ENCODE peak calls at places on chromosome 21, in four cellular contexts. K, N, L and V are unnamed samples. For H3K4me1 and H3K36me3, the result is how much of the 10 kb centered on the place peaks cover.

GRCh38 chr21:35920428-35920827 is 139.9 kb downstream of the SETD4 start:
- DNase-seq in L (no peak), N (no peak), K (no peak), V (no peak)

GRCh38 chr21:33844104-33844889 is 71.3 kb downstream of the ATP5PO start:
- DNase-seq in K (peak), N (no peak), L (no peak), V (no peak)

GRCh38 chr21:28393279-28393678 is 599.4 kb downstream of the LTN1 start:
- DNase-seq in L (peak), K (no peak), N (peak), V (peak)

GRCh38 chr21:34272321-34272720 is 91.5 kb upstream of the KCNE2 start:
- DNase-seq in L (no peak), N (no peak), K (no peak), V (no peak)

GRCh38 chr21:16408280-16408669 is 678.5 kb downstream of the USP25 start:
- DNase-seq in L (no peak), N (no peak), K (no peak), V (no peak)

GRCh38 chr21:32393677-32394001 is 827 bp upstream of the URB1 start:
- DNase-seq in L (no peak), N (no peak), K (no peak), V (no peak)

GRCh38 chr21:36350282-36350910 is 30.4 kb downstream of the MORC3 start:
- DNase-seq in K (no peak), L (no peak), N (no peak), V (no peak)

GRCh38 chr21:34018185-34018584 is 55.2 kb upstream of the MRPS6 start:
- DNase-seq in L (no peak), K (no peak), N (no peak), V (no peak)

GRCh38 chr21:28431022-28431421 is 561.7 kb downstream of the LTN1 start:
- DNase-seq in K (no peak), L (peak), N (no peak), V (no peak)

GRCh38 chr21:32147041-32147440 is 131.8 kb downstream of the MIS18A start:
- DNase-seq in K (no peak), L (no peak), N (no peak), V (no peak)

GRCh38 chr21:28834335-28835238 is 158.1 kb downstream of the LTN1 start:
- DNase-seq in N (no peak), L (no peak), K (no peak), V (no peak)

GRCh38 chr21:21740207-21740606 is 742.0 kb downstream of the NCAM2 start:
- DNase-seq in K (no peak), L (peak), N (no peak), V (no peak)

GRCh38 chr21:34844033-34844923 is 175.5 kb downstream of the CLIC6 start:
- DNase-seq in N (no peak), L (no peak), K (peak), V (no peak)

GRCh38 chr21:29382029-29382654 is 83.4 kb downstream of the BACH1 start:
- DNase-seq in K (no peak), L (peak), N (no peak), V (no peak)

GRCh38 chr21:20802631-20803260 is 195.5 kb upstream of the NCAM2 start:
- DNase-seq in K (no peak), N (no peak), L (no peak), V (no peak)

GRCh38 chr21:24023936-24024335 is 1583.3 kb downstream of the MRPL39 start:
- DNase-seq in N (no peak), L (peak), K (no peak), V (no peak)

GRCh38 chr21:21137986-21138385 is 139.8 kb downstream of the NCAM2 start:
- DNase-seq in L (no peak), K (no peak), N (no peak), V (no peak)

GRCh38 chr21:29299046-29299905 is 554 bp downstream of the BACH1 start:
- DNase-seq in K (peak), L (peak), N (no peak), V (no peak)

GRCh38 chr21:39881661-39882060 is 14.4 kb downstream of the PCP4 start:
- DNase-seq in N (no peak), L (no peak), K (no peak), V (no peak)

GRCh38 chr21:34545079-34545884 is 33.3 kb upstream of the KCNE1 start:
- DNase-seq in N (no peak), K (no peak), L (peak), V (no peak)

GRCh38 chr21:35351434-35351833 is 302.3 kb upstream of the RUNX1 start:
- DNase-seq in L (no peak), N (no peak), K (no peak), V (no peak)

GRCh38 chr21:21057349-21058062 is 59.3 kb downstream of the NCAM2 start:
- DNase-seq in L (no peak), N (no peak), K (no peak), V (no peak)

GRCh38 chr21:35925497-35925896 is 134.8 kb downstream of the SETD4 start:
- DNase-seq in N (no peak), K (no peak), L (peak), V (no peak)

GRCh38 chr21:24861471-24861870 is 745.8 kb downstream of the MRPL39 start:
- DNase-seq in L (peak), K (no peak), N (no peak), V (no peak)

GRCh38 chr21:36184561-36184960 is 27.9 kb downstream of the DOP1B start:
- DNase-seq in N (no peak), L (no peak), K (no peak), V (no peak)

GRCh38 chr21:31252611-31253010 is 91.5 kb downstream of the TIAM1 start:
- DNase-seq in N (no peak), L (no peak), K (no peak), V (no peak)

GRCh38 chr21:32412998-32413504 is 545 bp downstream of the EVA1C start:
- DNase-seq in N (no peak), L (peak), K (peak), V (no peak)

GRCh38 chr21:22965455-22966125 is 1967.4 kb downstream of the NCAM2 start:
- DNase-seq in L (peak), K (no peak), N (no peak), V (no peak)

GRCh38 chr21:40841524-40842196 is 5.3 kb downstream of the DSCAM start:
- DNase-seq in L (peak), K (peak), N (no peak), V (no peak)

GRCh38 chr21:21232320-21232719 is 234.1 kb downstream of the NCAM2 start:
- DNase-seq in K (no peak), L (peak), N (no peak), V (no peak)

GRCh38 chr21:41121785-41122415 is 46.1 kb upstream of the BACE2 start:
- DNase-seq in L (peak), N (no peak), K (peak), V (peak)

GRCh38 chr21:39630827-39631226 is 18.1 kb downstream of the B3GALT5 start:
- DNase-seq in K (no peak), L (peak), N (no peak), V (no peak)

GRCh38 chr21:37060296-37060695 is 12.6 kb downstream of the PIGP start:
- DNase-seq in N (no peak), L (peak), K (peak), V (no peak)

GRCh38 chr21:33266050-33266783 is at the start of gene IL10RB:
- DNase-seq in K (peak), L (peak), N (no peak), V (no peak)

GRCh38 chr21:31351973-31352372 is 7.9 kb upstream of the TIAM1 start:
- DNase-seq in L (peak), K (no peak), N (no peak), V (no peak)

GRCh38 chr21:36135391-36136094 is 664 bp downstream of the CBR3 start:
- DNase-seq in N (peak), L (peak), K (peak), V (peak)

GRCh38 chr21:29342394-29342957 is 43.8 kb downstream of the BACH1 start:
- DNase-seq in N (peak), L (peak), K (peak), V (no peak)

GRCh38 chr21:28769683-28770082 is 223.0 kb downstream of the LTN1 start:
- DNase-seq in L (no peak), N (no peak), K (no peak), V (no peak)

GRCh38 chr21:15061747-15062146 is 3.1 kb downstream of the NRIP1 start:
- DNase-seq in K (no peak), N (no peak), L (no peak), V (no peak)
- H3K4me3 ChIP-seq in K (no peak), N (peak), L (peak), V (peak)

DNA sequence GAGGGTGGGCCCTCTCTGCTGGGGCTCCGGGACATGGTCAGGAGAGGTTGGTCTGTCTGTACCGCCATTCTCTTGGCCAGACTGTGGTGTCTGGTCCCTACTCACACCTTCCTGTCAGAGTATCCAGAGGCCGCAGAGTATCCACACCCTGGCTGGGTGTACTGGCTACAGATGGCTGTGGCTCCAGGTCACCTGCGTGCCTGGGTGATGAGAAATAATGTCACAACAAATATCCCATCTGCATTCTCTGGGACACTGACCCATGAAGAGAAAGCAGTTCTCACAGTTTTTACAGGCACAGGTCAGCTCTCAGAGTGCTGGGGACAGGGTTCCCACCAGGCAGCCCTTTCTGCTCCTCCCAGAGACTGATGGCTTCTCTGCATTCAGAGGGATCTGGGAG is 37.4 kb downstream of the ABCG1 start:
- DNase-seq in L (no peak), N (no peak), K (no peak), V (no peak)
- H3K4me1 ChIP-seq in L (under half), N (under half), K (under half), V (under half)

GRCh38 chr21:26087223-26087918 is 83.2 kb downstream of the APP start:
- DNase-seq in L (no peak), N (no peak), K (no peak), V (no peak)

GRCh38 chr21:26085882-26086281 is 84.7 kb downstream of the APP start:
- DNase-seq in N (no peak), L (no peak), K (no peak), V (no peak)

GRCh38 chr21:26082549-26082948 is 88.0 kb downstream of the APP start:
- DNase-seq in K (no peak), N (no peak), L (no peak), V (no peak)

GRCh38 chr21:26089730-26090129 is 80.8 kb downstream of the APP start:
- DNase-seq in N (no peak), L (no peak), K (no peak), V (no peak)

DNA sequence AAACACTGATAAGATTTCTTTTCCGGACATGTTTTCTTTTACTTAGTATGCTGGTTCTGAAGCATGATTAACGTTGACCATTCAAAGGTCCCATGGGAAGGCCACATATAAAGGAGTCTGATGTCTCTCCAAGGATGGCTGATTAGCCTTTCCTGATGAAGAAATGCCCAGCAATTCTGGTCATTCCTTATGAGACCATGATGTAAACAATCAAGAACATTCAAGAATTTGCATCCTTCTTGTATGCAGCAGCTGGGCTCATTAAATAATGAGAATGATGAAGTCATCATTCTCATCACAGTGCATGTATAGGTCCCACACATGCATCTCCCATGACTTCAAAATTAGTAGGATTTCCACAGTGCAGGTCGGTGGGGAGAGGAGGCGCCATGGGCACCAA is 85.5 kb downstream of the APP start:
- DNase-seq in L (no peak), N (no peak), K (no peak), V (no peak)
- H3K36me3 ChIP-seq in L (under half), N (under half), K (under half), V (under half)

GRCh38 chr21:38120984-38121855 is 135.6 kb upstream of the KCNJ15 start:
- DNase-seq in N (no peak), K (no peak), L (no peak), V (no peak)
- H3K4me3 ChIP-seq in N (no peak), K (no peak), L (no peak), V (no peak)

DNA sequence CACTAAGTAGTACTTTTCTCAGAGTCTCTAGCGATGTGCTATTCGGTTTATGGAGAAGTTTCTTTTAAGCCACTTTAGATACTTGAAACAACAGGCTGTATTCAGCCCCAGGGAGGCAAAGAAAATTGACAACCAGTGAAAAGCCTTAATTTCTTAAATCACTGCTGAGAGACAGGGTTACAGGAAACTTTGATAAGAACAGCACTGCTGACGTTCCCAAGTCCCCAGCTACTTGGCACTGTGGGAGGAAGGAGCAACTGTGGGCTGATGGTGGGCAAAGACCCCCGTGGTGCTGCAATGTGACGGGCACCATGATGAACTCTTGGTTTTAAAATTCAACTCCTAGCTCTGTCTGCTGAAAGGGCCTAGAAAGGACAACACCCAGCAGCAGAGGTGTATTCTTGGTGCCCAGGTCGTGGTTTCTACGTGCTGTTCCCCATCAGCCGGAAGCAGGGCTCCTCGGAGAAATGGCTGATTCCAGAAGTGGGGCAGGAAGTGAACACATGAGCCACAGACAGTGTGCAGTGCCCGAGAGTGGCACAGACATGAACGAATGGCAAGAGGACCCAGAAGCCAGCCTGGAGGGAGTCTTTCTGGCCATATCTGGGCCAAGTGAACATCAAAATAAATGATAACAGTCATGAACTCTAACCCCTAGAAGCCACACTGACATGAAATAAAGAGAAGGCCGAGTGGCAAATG is 5.3 kb downstream of the PTTG1IP start:
- DNase-seq in K (no peak), L (no peak), N (no peak), V (no peak)
- H3K4me1 ChIP-seq in K (half or more), L (half or more), N (under half), V (under half)

GRCh38 chr21:46255758-46256337 is 27.3 kb upstream of the LSS start:
- DNase-seq in N (no peak), L (no peak), K (no peak), V (no peak)
- H3K36me3 ChIP-seq in N (half or more), L (half or more), K (half or more), V (under half)

DNA sequence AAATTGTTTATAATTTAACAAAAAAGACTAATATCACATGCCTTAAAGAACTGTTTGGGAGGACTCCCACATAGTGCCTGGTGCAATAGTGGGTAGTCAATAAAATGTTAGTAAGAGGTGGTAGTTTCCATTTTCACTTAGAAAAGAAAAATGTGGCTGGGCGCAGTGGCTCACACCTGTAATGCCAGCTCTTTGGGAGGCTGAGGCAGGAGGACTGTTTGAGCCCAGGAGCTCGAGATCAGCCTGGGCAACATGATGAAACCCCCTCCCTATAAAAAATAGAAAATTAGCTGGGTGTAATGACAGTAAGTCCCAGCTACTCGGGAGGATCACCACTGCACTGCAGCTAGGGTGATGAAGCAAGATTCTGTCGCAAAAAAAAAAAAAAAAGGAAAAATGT is 24.5 kb downstream of the C21orf91 start:
- DNase-seq in N (no peak), K (no peak), L (no peak), V (no peak)
- H3K4me3 ChIP-seq in N (no peak), K (no peak), L (no peak), V (no peak)

DNA sequence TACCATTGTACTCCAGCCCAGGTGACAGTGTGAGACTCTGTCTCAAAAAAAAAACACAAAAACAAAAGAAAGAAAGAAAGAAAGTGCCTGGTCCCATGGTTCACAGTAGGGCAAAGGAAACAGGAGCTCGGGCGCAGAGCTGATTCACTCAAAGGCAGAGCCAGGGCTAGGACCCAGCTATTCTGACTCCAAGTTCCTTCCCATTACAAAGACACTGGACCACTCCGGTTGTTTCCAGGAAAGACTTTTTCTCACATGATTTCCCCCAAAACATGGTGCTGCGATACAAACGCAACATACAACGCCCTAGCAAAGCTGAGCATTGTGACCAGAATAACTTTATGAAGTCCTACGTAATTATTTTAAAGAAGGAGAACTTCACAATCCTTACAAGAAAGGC is 10.7 kb downstream of the ABCG1 start:
- DNase-seq in K (no peak), L (no peak), N (no peak), V (no peak)
- H3K4me1 ChIP-seq in K (half or more), L (under half), N (under half), V (under half)

GRCh38 chr21:42850866-42851391 is 28.4 kb downstream of the WDR4 start:
- DNase-seq in K (no peak), L (peak), N (peak), V (no peak)
- H3K36me3 ChIP-seq in K (under half), L (half or more), N (half or more), V (half or more)